ENCODE peak calls at places on chromosomes 3 and 15, in four cellular contexts. D is psoas muscle, A is T-helper 2 cell, K is activated gamma-delta T cell treated with Interleukin-2 at 50 U/mL for 16 hours. B is an unnamed sample.

GRCh38 chr15:73050561-73051297 is 1.5 kb upstream of the NEO1 start:
- DNase-seq in D (no peak), A (no peak), K (no peak), B (no peak)

GRCh38 chr3:140863481-140864084 is 78.1 kb upstream of the SLC25A36 start:
- DNase-seq in D (no peak), A (no peak), K (peak; percentile 48), B (peak; percentile 24)

GRCh38 chr3:99317196-99317595 is 321.2 kb upstream of the COL8A1 start:
- DNase-seq in D (no peak), A (no peak), K (no peak), B (no peak)

GRCh38 chr15:78541744-78542034 is 1.4 kb downstream of the PSMA4 start:
- DNase-seq in D (no peak), A (no peak), K (no peak), B (no peak)

GRCh38 chr3:17964113-17964512 is 221.7 kb upstream of the TBC1D5 start:
- DNase-seq in D (no peak), A (no peak), K (no peak), B (no peak)

GRCh38 chr3:71258116-71258515 is 325.4 kb downstream of the FOXP1 start:
- DNase-seq in D (no peak), A (no peak), K (no peak), B (no peak)

GRCh38 chr3:131421301-131421700 is 39.7 kb downstream of the NUDT16 start:
- DNase-seq in D (no peak), A (no peak), K (no peak), B (no peak)

GRCh38 chr3:185188816-185189215 is 36.0 kb upstream of the C3orf70 start:
- DNase-seq in D (no peak), A (no peak), K (no peak), B (no peak)

GRCh38 chr3:10015476-10015904 is 10.7 kb upstream of the FANCD2 start:
- DNase-seq in D (peak; percentile 91), A (no peak), K (no peak), B (no peak)

GRCh38 chr3:18425641-18426403 is 683 bp upstream of the SATB1 start:
- DNase-seq in D (peak; percentile 72), A (peak; percentile 52), K (peak; percentile 67), B (no peak)

B was measured in GM13976.